ENCODE peak calls at places on chromosomes 6 and 20, in four cellular contexts. One of them, this sample, is unnamed.

GRCh38 chr6:150928882-150929281 is 63.4 kb downstream of the MTHFD1L start:
- DNase-seq in K562: no peak
- DNase-seq in GM12891: no peak
- DNase-seq in GM12878: no peak
- DNase-seq in this sample: no peak

GRCh38 chr20:4230651-4231050 is 215.3 kb upstream of the RNF24 start:
- DNase-seq in K562: no peak
- DNase-seq in GM12891: no peak
- DNase-seq in GM12878: no peak
- DNase-seq in this sample: no peak

GRCh38 chr20:4601630-4602296 is 119.9 kb upstream of the PRND start:
- DNase-seq in K562: no peak
- DNase-seq in GM12891: no peak
- DNase-seq in GM12878: no peak
- DNase-seq in this sample: no peak

GRCh38 chr6:132798820-132799538 is 542 bp upstream of the SLC18B1 start:
- DNase-seq in K562: peak
- DNase-seq in GM12891: peak
- DNase-seq in GM12878: peak
- DNase-seq in this sample: no peak

GRCh38 chr20:43331911-43332310 is 125.8 kb upstream of the SRSF6 start:
- DNase-seq in K562: no peak
- DNase-seq in GM12891: no peak
- DNase-seq in GM12878: no peak
- DNase-seq in this sample: no peak

GRCh38 chr20:4100679-4101078 is 85.3 kb upstream of the RNF24 start:
- DNase-seq in K562: no peak
- DNase-seq in GM12891: no peak
- DNase-seq in GM12878: no peak
- DNase-seq in this sample: no peak

GRCh38 chr20:53828673-53829085 is 235.0 kb upstream of the ZNF217 start:
- DNase-seq in K562: peak
- DNase-seq in GM12891: no peak
- DNase-seq in GM12878: no peak
- DNase-seq in this sample: no peak

GRCh38 chr6:107982511-107982910 is 24.5 kb upstream of the SEC63 start:
- DNase-seq in K562: no peak
- DNase-seq in GM12891: no peak
- DNase-seq in GM12878: no peak
- DNase-seq in this sample: no peak

GRCh38 chr6:163427498-163428254 is 13.2 kb downstream of the QKI start:
- DNase-seq in K562: no peak
- DNase-seq in GM12891: no peak
- DNase-seq in GM12878: no peak
- DNase-seq in this sample: no peak

GRCh38 chr20:63132715-63133471 is 83.0 kb downstream of the YTHDF1 start:
- DNase-seq in K562: no peak
- DNase-seq in GM12891: no peak
- DNase-seq in GM12878: no peak
- DNase-seq in this sample: no peak

GRCh38 chr6:100344761-100345160 is 120.0 kb downstream of the SIM1 start:
- DNase-seq in K562: no peak
- DNase-seq in GM12891: no peak
- DNase-seq in GM12878: no peak
- DNase-seq in this sample: no peak

GRCh38 chr6:17429381-17430061 is 36.1 kb downstream of the CAP2 start:
- DNase-seq in K562: no peak
- DNase-seq in GM12891: no peak
- DNase-seq in GM12878: no peak
- DNase-seq in this sample: no peak

GRCh38 chr6:14031516-14031915 is 86.1 kb upstream of the CD83 start:
- DNase-seq in K562: no peak
- DNase-seq in GM12891: no peak
- DNase-seq in GM12878: no peak
- DNase-seq in this sample: no peak

GRCh38 chr6:135739288-135739687 is 112.2 kb upstream of the PDE7B start:
- DNase-seq in K562: no peak
- DNase-seq in GM12891: no peak
- DNase-seq in GM12878: no peak
- DNase-seq in this sample: no peak

GRCh38 chr20:40607927-40608326 is 81.1 kb downstream of the MAFB start:
- DNase-seq in K562: no peak
- DNase-seq in GM12891: no peak
- DNase-seq in GM12878: no peak
- DNase-seq in this sample: no peak

GRCh38 chr6:43297644-43298564 is at the start of gene SLC22A7:
- DNase-seq in K562: no peak
- DNase-seq in GM12891: no peak
- DNase-seq in GM12878: no peak
- DNase-seq in this sample: no peak

GRCh38 chr20:50642288-50642803 is 49.0 kb downstream of the RIPOR3 start:
- DNase-seq in K562: no peak
- DNase-seq in GM12891: no peak
- DNase-seq in GM12878: no peak
- DNase-seq in this sample: no peak
- TF ChIP-seq SPI1 in K562: no peak
- TF ChIP-seq SPI1 in GM12891: no peak
- TF ChIP-seq SPI1 in GM12878: no peak
- TF ChIP-seq SPI1 in this sample: no peak

GRCh38 chr6:3285049-3285639 is 26.4 kb downstream of the PSMG4 start:
- DNase-seq in K562: no peak
- DNase-seq in GM12891: no peak
- DNase-seq in GM12878: no peak
- DNase-seq in this sample: no peak
- TF ChIP-seq SPI1 in K562: no peak
- TF ChIP-seq SPI1 in GM12891: no peak
- TF ChIP-seq SPI1 in GM12878: no peak
- TF ChIP-seq SPI1 in this sample: no peak

GRCh38 chr6:142414462-142414861 is 112.7 kb downstream of the ADGRG6 start:
- DNase-seq in K562: no peak
- DNase-seq in GM12891: no peak
- DNase-seq in GM12878: no peak
- DNase-seq in this sample: no peak

GRCh38 chr6:142416179-142416578 is 114.4 kb downstream of the ADGRG6 start:
- DNase-seq in K562: no peak
- DNase-seq in GM12891: no peak
- DNase-seq in GM12878: no peak
- DNase-seq in this sample: no peak

GRCh38 chr6:142411145-142411544 is 109.3 kb downstream of the ADGRG6 start:
- DNase-seq in K562: no peak
- DNase-seq in GM12891: no peak
- DNase-seq in GM12878: no peak
- DNase-seq in this sample: no peak

GRCh38 chr6:142412241-142412640 is 110.4 kb downstream of the ADGRG6 start:
- DNase-seq in K562: no peak
- DNase-seq in GM12891: no peak
- DNase-seq in GM12878: no peak
- DNase-seq in this sample: no peak

DNA sequence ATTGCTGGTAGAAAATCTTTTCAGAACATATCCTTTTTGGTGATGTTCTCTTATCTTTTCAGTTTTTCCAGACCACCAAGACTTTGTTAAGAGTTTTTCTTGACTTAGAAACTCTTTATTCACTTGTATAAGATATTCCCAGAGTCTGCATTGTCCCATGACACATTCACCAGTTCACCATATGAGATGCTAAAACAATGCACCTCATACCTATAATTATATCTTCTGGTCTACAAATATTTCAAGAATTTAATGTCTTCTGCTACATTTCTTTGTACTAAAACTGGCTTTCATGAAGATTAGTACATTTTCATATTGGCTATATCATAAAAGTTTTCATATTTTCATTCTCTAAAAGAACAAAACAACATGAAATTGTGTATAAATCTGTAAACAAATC is 111.3 kb downstream of the ADGRG6 start:
- DNase-seq in K562: no peak
- DNase-seq in GM12891: no peak
- DNase-seq in GM12878: no peak
- DNase-seq in this sample: no peak
- TF ChIP-seq SPI1 in K562: no peak
- TF ChIP-seq SPI1 in GM12891: no peak
- TF ChIP-seq SPI1 in GM12878: no peak
- TF ChIP-seq SPI1 in this sample: no peak

DNA sequence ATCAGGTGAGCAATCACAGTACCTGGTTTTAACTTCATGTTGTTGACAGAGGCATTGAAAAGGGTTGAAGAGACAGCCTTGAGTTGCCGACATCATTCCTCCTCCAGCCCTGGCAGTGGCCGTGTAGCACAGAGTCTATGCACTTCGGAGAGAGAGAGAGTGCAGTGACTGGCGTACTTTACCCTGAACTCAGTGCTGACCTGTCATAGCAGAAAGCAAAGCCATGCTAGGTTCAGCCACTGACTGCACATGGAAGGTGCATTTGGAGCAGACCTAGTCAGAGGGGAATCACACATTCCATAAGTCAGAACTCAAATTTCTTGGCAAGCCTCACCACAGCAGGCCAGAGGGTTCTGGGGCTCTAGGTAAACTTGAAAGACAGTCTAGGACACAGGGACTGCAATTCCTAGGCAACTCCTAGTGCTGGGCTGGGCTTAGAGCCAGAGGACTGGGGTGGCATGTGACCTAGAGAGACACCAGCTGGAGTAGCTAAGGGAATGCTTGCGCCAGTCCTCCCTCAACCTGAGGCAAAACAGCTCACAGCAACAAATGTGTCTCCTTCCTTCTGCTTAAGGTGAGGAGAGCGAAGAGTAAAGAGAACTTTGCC is 69.1 kb downstream of the ELOVL4 start:
- DNase-seq in K562: no peak
- DNase-seq in GM12891: no peak
- DNase-seq in GM12878: no peak
- DNase-seq in this sample: no peak
- TF ChIP-seq SPI1 in K562: no peak
- TF ChIP-seq SPI1 in GM12891: no peak
- TF ChIP-seq SPI1 in GM12878: no peak
- TF ChIP-seq SPI1 in this sample: no peak

DNA sequence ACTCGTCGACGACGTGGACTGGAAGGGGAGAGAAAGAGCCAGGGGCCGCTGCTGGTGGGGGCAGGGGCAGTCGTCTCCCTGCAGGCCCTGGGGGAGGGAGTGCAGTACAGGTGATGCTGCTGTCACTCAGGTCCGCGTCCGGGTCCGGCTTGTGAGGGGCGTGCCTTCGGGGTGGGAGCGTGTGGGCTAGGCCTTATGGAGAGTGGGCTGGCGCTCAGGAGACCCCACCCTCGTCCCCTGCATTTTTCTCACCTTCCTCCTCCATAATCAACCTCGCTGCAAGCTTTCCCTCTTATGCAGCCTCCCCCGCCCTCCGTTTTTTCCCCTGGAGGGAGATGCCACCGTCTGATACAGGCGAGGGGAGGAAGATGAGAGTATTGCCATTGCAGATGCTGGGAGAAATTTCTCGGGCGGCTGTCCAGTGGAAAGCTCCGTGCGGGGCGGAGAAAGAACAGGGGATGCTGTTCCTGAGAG is 632 bp downstream of the PCMT1 start:
- DNase-seq in K562: peak
- DNase-seq in GM12891: peak
- DNase-seq in GM12878: no peak
- DNase-seq in this sample: peak
- TF ChIP-seq SPI1 in K562: no peak
- TF ChIP-seq SPI1 in GM12891: no peak
- TF ChIP-seq SPI1 in GM12878: no peak
- TF ChIP-seq SPI1 in this sample: no peak

GRCh38 chr6:94835264-94835663 is 742.1 kb upstream of the MANEA start:
- DNase-seq in K562: no peak
- DNase-seq in GM12891: no peak
- DNase-seq in GM12878: no peak
- DNase-seq in this sample: no peak
- TF ChIP-seq SPI1 in K562: no peak
- TF ChIP-seq SPI1 in GM12891: no peak
- TF ChIP-seq SPI1 in GM12878: no peak
- TF ChIP-seq SPI1 in this sample: no peak

DNA sequence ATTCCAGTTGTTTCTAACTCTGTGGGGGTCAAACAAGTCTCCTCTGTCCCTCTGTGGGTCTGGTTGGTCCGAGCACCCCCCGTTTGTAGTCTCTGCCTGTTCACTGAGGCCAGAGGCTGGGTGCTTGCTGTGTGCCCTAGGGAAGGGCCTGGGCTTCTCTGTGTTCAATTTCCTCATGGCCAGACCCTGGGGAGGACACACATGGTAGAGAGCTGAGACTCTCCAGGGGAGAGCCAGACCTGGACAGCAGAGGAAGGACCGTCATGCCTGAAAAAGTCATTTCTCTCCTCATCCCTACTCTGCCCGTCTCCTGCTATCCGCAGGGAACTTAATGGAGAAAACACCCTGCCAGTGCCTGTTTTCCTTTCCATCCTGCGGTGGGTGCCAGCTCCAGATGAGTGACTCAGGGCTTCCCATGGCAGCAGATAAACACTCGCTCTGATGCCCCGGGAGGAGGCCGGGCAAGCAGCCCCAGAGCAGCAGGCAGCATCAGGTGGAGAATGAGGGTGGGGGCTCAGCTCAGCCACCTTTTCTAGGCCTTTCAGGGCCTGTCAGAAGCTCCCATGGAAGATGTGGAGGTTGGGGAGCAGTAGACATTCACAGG is 51.9 kb downstream of the SNAI1 start:
- DNase-seq in K562: no peak
- DNase-seq in GM12891: no peak
- DNase-seq in GM12878: no peak
- DNase-seq in this sample: no peak
- TF ChIP-seq SPI1 in K562: no peak
- TF ChIP-seq SPI1 in GM12891: no peak
- TF ChIP-seq SPI1 in GM12878: no peak
- TF ChIP-seq SPI1 in this sample: no peak

GRCh38 chr6:138346302-138347195 is 31.2 kb upstream of the SMIM28 start:
- DNase-seq in K562: no peak
- DNase-seq in GM12891: no peak
- DNase-seq in GM12878: no peak
- DNase-seq in this sample: no peak

GRCh38 chr6:138347840-138348239 is 29.9 kb upstream of the SMIM28 start:
- DNase-seq in K562: no peak
- DNase-seq in GM12891: no peak
- DNase-seq in GM12878: no peak
- DNase-seq in this sample: no peak

DNA sequence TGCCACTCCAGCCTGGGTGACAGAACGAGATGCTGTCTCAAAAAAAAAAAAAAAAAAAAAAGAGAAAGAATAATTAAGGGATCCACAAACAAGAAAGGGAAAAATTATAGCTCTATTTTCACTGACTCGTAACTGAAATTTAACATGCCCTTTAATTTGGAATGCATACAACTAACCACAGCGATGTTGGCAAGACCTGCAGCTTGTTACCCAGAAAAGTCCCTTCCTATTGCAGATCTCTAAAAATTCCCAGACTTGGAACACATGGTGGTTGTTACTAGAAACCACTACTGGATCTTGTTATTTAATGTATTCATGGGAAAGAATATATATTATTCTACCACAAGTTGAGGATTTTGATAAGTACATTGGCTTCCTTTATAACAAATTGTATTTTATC is 27.8 kb upstream of the SMIM28 start:
- DNase-seq in K562: no peak
- DNase-seq in GM12891: no peak
- DNase-seq in GM12878: no peak
- DNase-seq in this sample: no peak
- TF ChIP-seq SPI1 in K562: no peak
- TF ChIP-seq SPI1 in GM12891: no peak
- TF ChIP-seq SPI1 in GM12878: no peak
- TF ChIP-seq SPI1 in this sample: no peak